ENCODE peak calls at places on chromosomes 12 and 14, in ten cellular contexts. G, Z, X, S, B, J, K, I, F and Y are unnamed samples. For H3K9me3, the result is how much of the 10 kb centered on the place peaks cover.

GRCh38 chr14:69980457-69981414 is 101.5 kb downstream of the SMOC1 start:
- DNase-seq in J (no peak), I (peak), K (no peak), X (no peak), B (no peak), Z (no peak), G (no peak), S (no peak), F (no peak), Y (no peak)

GRCh38 chr12:124621296-124621660 is 53.9 kb upstream of the NCOR2 start:
- DNase-seq in K (peak), I (no peak), J (no peak), S (no peak), Z (peak), G (no peak), B (peak), X (no peak), F (peak), Y (no peak)

GRCh38 chr12:103634732-103635131 is 47.7 kb downstream of the STAB2 start:
- DNase-seq in S (no peak), Z (no peak), K (no peak), G (no peak), I (no peak), B (no peak), J (no peak), F (no peak), X (no peak), Y (no peak)

GRCh38 chr12:109461846-109462766 is 15.0 kb downstream of the KCTD10 start:
- DNase-seq in I (peak), F (peak), X (peak), J (no peak), G (no peak), B (peak), S (no peak), Z (peak), K (peak), Y (no peak)

GRCh38 chr14:101578489-101578888 is 17.2 kb downstream of the DIO3 start:
- DNase-seq in J (no peak), G (no peak), K (peak), S (no peak), B (no peak), X (peak), I (no peak), F (no peak), Z (no peak), Y (no peak)

GRCh38 chr12:111430418-111431353 is 25.0 kb downstream of the SH2B3 start:
- DNase-seq in X (peak), I (no peak), B (no peak), K (no peak), G (peak), J (peak), F (no peak), S (no peak), Z (peak), Y (no peak)

GRCh38 chr12:47308672-47309071 is 228.9 kb upstream of the AMIGO2 start:
- DNase-seq in X (no peak), I (no peak), S (no peak), Z (no peak), K (no peak), F (no peak), B (no peak), G (no peak), J (no peak), Y (no peak)

GRCh38 chr12:46110928-46111699 is 120.7 kb upstream of the SCAF11 start:
- DNase-seq in B (no peak), X (no peak), F (no peak), J (no peak), K (no peak), Z (no peak), I (no peak), G (peak), S (no peak), Y (no peak)

GRCh38 chr12:20421338-20421890 is 53.1 kb downstream of the PDE3A start:
- DNase-seq in B (no peak), K (no peak), Z (no peak), F (no peak), J (no peak), X (peak), I (no peak), S (no peak), G (peak), Y (no peak)

GRCh38 chr12:65334534-65334933 is 56.1 kb downstream of the MSRB3 start:
- DNase-seq in Z (peak), K (no peak), B (no peak), X (no peak), S (no peak), G (no peak), I (no peak), F (peak), J (no peak), Y (no peak)

GRCh38 chr12:105935981-105936380 is 202.8 kb downstream of the NUAK1 start:
- DNase-seq in K (no peak), J (no peak), B (no peak), Z (no peak), I (peak), F (peak), S (no peak), X (no peak), G (no peak), Y (no peak)

GRCh38 chr12:27970391-27970980 is 2.0 kb downstream of the PTHLH start:
- DNase-seq in Z (peak), F (peak), X (peak), B (no peak), S (no peak), J (no peak), I (peak), K (no peak), G (no peak), Y (no peak)

GRCh38 chr14:19911114-19911513 is 9.3 kb upstream of the OR4K5 start:
- DNase-seq in X (no peak), J (no peak), B (no peak), I (no peak), S (no peak), F (no peak), G (no peak), Z (no peak), K (no peak), Y (no peak)

GRCh38 chr14:105851716-105852377 is 325.5 kb downstream of the TMEM121 start:
- DNase-seq in G (no peak), J (no peak), K (peak), Z (peak), S (no peak), B (no peak), X (no peak), I (no peak), F (no peak), Y (no peak)

GRCh38 chr12:113287899-113288282 is 47.0 kb downstream of the SLC8B1 start:
- DNase-seq in J (no peak), B (no peak), I (no peak), G (no peak), X (no peak), Z (no peak), K (no peak), S (no peak), F (no peak), Y (no peak)

GRCh38 chr12:68807576-68808387 is at the start of gene MDM2:
- DNase-seq in G (peak), F (peak), B (peak), S (peak), I (peak), K (peak), J (peak), Z (peak), X (peak), Y (peak)

GRCh38 chr12:127620956-127621355 is 646.0 kb upstream of the TMEM132C start:
- DNase-seq in F (no peak), Z (no peak), G (no peak), I (no peak), K (no peak), S (no peak), X (no peak), B (no peak), J (no peak), Y (no peak)

GRCh38 chr14:74034572-74034971 is 15.4 kb downstream of the BBOF1 start:
- DNase-seq in F (no peak), Z (no peak), B (no peak), S (no peak), J (no peak), G (no peak), K (no peak), X (no peak), I (no peak), Y (no peak)

GRCh38 chr12:49187184-49187583 is 1.7 kb downstream of the TUBA1A start:
- DNase-seq in X (no peak), B (no peak), F (peak), J (no peak), I (no peak), G (no peak), Z (peak), K (no peak), S (no peak), Y (no peak)

GRCh38 chr12:90304231-90304630 is 595.6 kb upstream of the ATP2B1 start:
- DNase-seq in S (no peak), J (no peak), F (no peak), I (no peak), K (no peak), X (no peak), B (no peak), G (no peak), Z (no peak), Y (no peak)

GRCh38 chr14:96071561-96071960 is 32.4 kb downstream of the C14orf132 start:
- DNase-seq in K (peak), G (no peak), J (no peak), F (no peak), X (no peak), Z (no peak), B (no peak), S (no peak), I (no peak), Y (no peak)

GRCh38 chr12:95607642-95608041 is 56.4 kb upstream of the USP44 start:
- DNase-seq in Z (no peak), J (no peak), X (no peak), S (no peak), F (no peak), K (no peak), B (no peak), I (no peak), G (no peak), Y (no peak)

GRCh38 chr12:58540480-58541299 is 379.6 kb downstream of the LRIG3 start:
- DNase-seq in J (peak), Z (peak), I (peak), G (peak), S (no peak), F (peak), K (peak), B (peak), X (peak), Y (peak)

GRCh38 chr14:37595809-37596595 is 573 bp downstream of the TTC6 start:
- DNase-seq in K (peak), I (peak), X (peak), B (peak), Z (no peak), F (peak), S (no peak), J (peak), G (peak), Y (no peak)

GRCh38 chr12:29066061-29066588 is 83.0 kb upstream of the FAR2 start:
- DNase-seq in S (no peak), B (no peak), G (no peak), J (peak), K (no peak), Z (no peak), X (no peak), F (peak), I (peak), Y (no peak)

GRCh38 chr12:34290191-34290995 is 268.1 kb downstream of the ALG10 start:
- DNase-seq in F (no peak), J (no peak), B (no peak), X (no peak), Z (no peak), S (no peak), I (no peak), K (no peak), G (no peak), Y (no peak)

GRCh38 chr12:42326466-42327226 is 679 bp downstream of the PPHLN1 start:
- DNase-seq in J (peak), I (peak), S (no peak), B (no peak), G (peak), K (no peak), F (peak), Z (no peak), X (no peak), Y (no peak)

GRCh38 chr12:19712041-19712440 is 272.7 kb downstream of the AEBP2 start:
- DNase-seq in F (peak), B (no peak), Z (no peak), G (no peak), K (no peak), I (peak), S (no peak), X (no peak), J (no peak), Y (no peak)

GRCh38 chr14:49641697-49642129 is 6.7 kb upstream of the DNAAF2 start:
- DNase-seq in S (no peak), K (no peak), Z (no peak), X (no peak), B (no peak), G (no peak), I (peak), J (no peak), F (peak), Y (no peak)

GRCh38 chr12:19613051-19613535 is 173.8 kb downstream of the AEBP2 start:
- DNase-seq in B (no peak), G (no peak), I (no peak), S (no peak), F (no peak), K (no peak), Z (no peak), X (no peak), J (no peak), Y (no peak)

GRCh38 chr12:49909826-49910225 is 6.1 kb upstream of the FAIM2 start:
- DNase-seq in J (no peak), K (peak), I (no peak), Z (no peak), B (peak), X (peak), G (no peak), S (no peak), F (peak), Y (no peak)

GRCh38 chr14:94115631-94116030 is 5.1 kb downstream of the IFI27 start:
- DNase-seq in K (no peak), X (no peak), S (no peak), B (no peak), J (no peak), F (no peak), G (no peak), I (no peak), Z (no peak), Y (no peak)

GRCh38 chr12:28631831-28632230 is 441.6 kb downstream of the CCDC91 start:
- DNase-seq in X (no peak), B (no peak), G (no peak), I (no peak), S (no peak), F (peak), J (no peak), K (no peak), Z (no peak), Y (no peak)

GRCh38 chr14:103198429-103199140 is 75.3 kb downstream of the TNFAIP2 start:
- DNase-seq in S (no peak), I (peak), F (peak), J (no peak), K (no peak), B (no peak), X (no peak), G (no peak), Z (no peak), Y (no peak)

GRCh38 chr12:119578112-119578511 is 15.5 kb upstream of the TMEM233 start:
- DNase-seq in I (peak), B (no peak), X (no peak), F (no peak), S (no peak), G (no peak), Z (no peak), K (no peak), J (no peak), Y (no peak)

GRCh38 chr14:68255697-68256178 is 436.2 kb downstream of the RAD51B start:
- DNase-seq in K (no peak), S (no peak), Z (no peak), B (no peak), I (peak), X (no peak), F (peak), G (no peak), J (no peak), Y (no peak)

GRCh38 chr12:132363661-132364347 is 34.4 kb upstream of the GALNT9 start:
- DNase-seq in I (no peak), X (peak), S (no peak), J (no peak), B (no peak), K (peak), Z (no peak), F (no peak), G (no peak), Y (no peak)
- H3K4me3 ChIP-seq in I (no peak), X (no peak), S (no peak), J (no peak), B (no peak), K (no peak), Z (no peak), F (no peak), G (no peak), Y (no peak)

DNA sequence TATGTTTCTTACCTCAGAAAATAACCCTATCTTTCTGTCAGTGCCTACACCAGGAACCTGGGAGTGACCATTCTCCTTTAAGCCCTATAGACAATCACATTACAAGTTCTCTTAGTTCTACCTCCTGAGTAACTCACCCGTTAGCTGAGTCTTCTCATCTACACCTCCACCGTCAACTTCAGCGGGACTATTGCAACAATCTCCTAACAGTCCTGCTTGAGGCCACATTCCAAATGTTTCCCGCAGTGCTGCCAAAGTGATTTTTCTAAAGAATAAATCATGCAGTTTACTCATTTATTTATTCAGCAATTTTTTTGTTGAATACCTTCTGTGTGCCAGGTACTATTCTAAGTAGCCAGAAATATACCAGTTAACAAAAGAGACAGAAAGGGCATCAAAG is 285.0 kb upstream of the GRIP1 start:
- DNase-seq in Z (no peak), J (no peak), X (no peak), F (no peak), K (no peak), G (no peak), B (no peak), S (no peak), I (no peak), Y (no peak)
- H3K27ac ChIP-seq in Z (no peak), J (no peak), X (no peak), F (no peak), K (no peak), G (no peak), B (no peak), S (peak), I (no peak), Y (no peak)

GRCh38 chr12:83361486-83361885 is 674.8 kb downstream of the TMTC2 start:
- DNase-seq in G (no peak), I (no peak), J (no peak), B (no peak), F (no peak), X (no peak), S (no peak), K (no peak), Z (no peak), Y (no peak)
- H3K9me3 ChIP-seq in G (under half), I (under half), J (under half), B (under half), F (under half), X (under half), S (under half), K (under half), Z (under half), Y (under half)

DNA sequence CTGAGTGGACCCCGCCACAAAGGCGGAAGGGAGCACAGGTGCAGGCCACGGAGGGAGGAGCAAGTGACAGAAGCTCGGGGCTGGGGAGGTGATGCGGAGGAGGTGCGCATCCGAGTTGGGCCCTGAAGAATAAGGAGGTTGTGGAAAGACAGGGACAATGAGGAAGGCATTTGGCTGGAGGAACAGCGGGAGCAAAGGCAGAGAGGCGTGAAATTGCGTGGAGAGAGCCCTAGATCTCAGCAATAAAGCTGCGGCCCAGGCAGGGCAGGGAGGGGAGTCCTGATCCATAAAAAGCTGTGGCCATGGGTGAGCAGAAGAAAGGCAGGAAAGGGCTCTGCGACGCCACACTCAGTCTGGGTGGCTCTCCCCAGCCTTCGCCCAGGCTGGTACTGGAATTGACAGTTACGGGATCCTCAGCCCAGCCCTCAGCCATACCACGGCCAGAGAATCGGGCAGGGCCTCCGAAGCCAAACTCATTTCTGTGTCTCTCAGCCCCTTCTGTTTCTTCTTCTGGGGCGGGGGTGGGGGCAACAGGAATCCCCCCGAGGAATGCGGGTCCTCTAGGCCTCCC is 2.2 kb downstream of the FIGNL2 start:
- DNase-seq in S (no peak), J (no peak), K (no peak), B (no peak), X (peak), I (no peak), F (no peak), G (no peak), Z (no peak), Y (no peak)
- H3K4me3 ChIP-seq in S (no peak), J (no peak), K (peak), B (no peak), X (peak), I (peak), F (no peak), G (no peak), Z (no peak), Y (no peak)

GRCh38 chr12:32561931-32562341 is 117.2 kb upstream of the DNM1L start:
- DNase-seq in G (no peak), K (no peak), B (no peak), F (no peak), S (no peak), Z (no peak), I (no peak), X (no peak), J (no peak), Y (no peak)

GRCh38 chr12:32560520-32560919 is 118.6 kb upstream of the DNM1L start:
- DNase-seq in G (no peak), B (no peak), K (no peak), Z (no peak), J (no peak), I (no peak), F (no peak), S (no peak), X (no peak), Y (no peak)

GRCh38 chr12:32558941-32559340 is 120.2 kb upstream of the DNM1L start:
- DNase-seq in X (no peak), F (peak), J (peak), G (peak), S (no peak), B (no peak), I (no peak), Z (no peak), K (no peak), Y (no peak)

GRCh38 chr12:32559434-32559833 is 119.7 kb upstream of the DNM1L start:
- DNase-seq in I (no peak), K (no peak), S (no peak), G (peak), F (peak), X (no peak), Z (no peak), J (no peak), B (no peak), Y (no peak)
- H3K27ac ChIP-seq in I (no peak), K (peak), S (no peak), G (peak), F (no peak), X (no peak), Z (peak), J (no peak), B (no peak), Y (no peak)

DNA sequence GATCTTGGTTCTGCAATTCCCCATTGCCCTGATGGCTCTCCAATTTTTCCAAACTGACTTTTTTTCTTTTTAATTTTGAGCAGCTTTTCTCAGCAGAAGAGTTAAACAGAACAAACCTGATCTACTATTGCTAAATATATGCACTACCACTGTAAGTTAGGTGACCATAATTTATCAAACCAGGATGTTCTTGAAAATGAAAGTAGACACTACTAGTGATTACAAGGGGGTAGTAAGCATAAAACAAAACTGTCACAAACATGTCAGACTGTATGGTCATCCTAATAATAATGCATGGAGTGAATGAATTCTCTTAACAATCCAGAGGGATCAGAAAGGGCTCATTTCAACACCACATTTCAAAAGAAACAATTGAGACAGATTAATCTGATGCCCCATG is 183.0 kb upstream of the FOXN3 start:
- DNase-seq in X (no peak), Z (no peak), J (no peak), F (no peak), I (no peak), K (no peak), B (no peak), G (no peak), S (no peak), Y (no peak)
- H3K9me3 ChIP-seq in X (under half), Z (under half), J (under half), F (under half), I (under half), K (under half), B (under half), G (under half), S (under half), Y (under half)

DNA sequence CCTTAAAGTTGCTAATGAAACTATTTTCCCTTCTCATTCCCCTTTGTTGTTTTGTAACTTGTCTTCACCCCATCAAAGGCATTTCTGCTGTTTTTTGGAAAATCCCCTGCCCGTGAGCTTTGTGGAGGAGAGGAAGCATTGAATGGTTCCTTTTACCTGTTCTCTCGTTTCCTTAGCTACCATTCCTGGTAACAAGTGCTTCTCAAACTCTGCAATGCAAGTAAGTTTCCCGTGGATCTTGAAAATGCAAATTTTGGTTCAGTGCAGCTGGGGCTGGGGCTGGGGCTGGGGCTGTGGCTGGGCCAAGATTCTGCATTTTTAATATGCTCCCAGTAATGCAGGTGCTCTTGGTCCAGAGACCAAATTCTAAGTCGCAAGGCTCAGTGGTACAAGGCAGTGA is 151.5 kb downstream of the TTLL5 start:
- DNase-seq in F (no peak), Z (no peak), B (no peak), S (no peak), K (no peak), G (no peak), J (no peak), X (no peak), I (no peak), Y (no peak)
- H3K4me3 ChIP-seq in F (no peak), Z (no peak), B (no peak), S (no peak), K (no peak), G (no peak), J (no peak), X (no peak), I (no peak), Y (no peak)

GRCh38 chr14:92794547-92794941 is 439 bp downstream of the GOLGA5 start:
- DNase-seq in B (peak), J (no peak), I (no peak), K (no peak), G (no peak), F (peak), S (no peak), X (no peak), Z (no peak), Y (no peak)
- H3K27ac ChIP-seq in B (peak), J (peak), I (peak), K (peak), G (peak), F (peak), S (peak), X (peak), Z (peak), Y (no peak)